ENCODE peak calls at places on chromosomes 1 and 21, in six cellular contexts. J, Z, X, U, I and O are unnamed samples. For H3K9me3, the result is how much of the 10 kb centered on the place peaks cover.

GRCh38 chr1:60923287-60924110 is 158.9 kb upstream of the NFIA start:
- DNase-seq in J (no peak), Z (no peak), X (no peak), U (peak), I (no peak), O (no peak)

GRCh38 chr21:14401217-14401616 is 18.3 kb upstream of the HSPA13 start:
- DNase-seq in J (no peak), Z (no peak), X (no peak), U (no peak), I (no peak), O (no peak)

GRCh38 chr1:11114966-11115365 is 15.3 kb upstream of the EXOSC10 start:
- DNase-seq in J (no peak), Z (no peak), X (no peak), U (no peak), I (no peak), O (no peak)

GRCh38 chr1:207892764-207893163 is 18.2 kb downstream of the CD34 start:
- DNase-seq in J (no peak), Z (no peak), X (no peak), U (no peak), I (no peak), O (no peak)

GRCh38 chr1:28326980-28327379 is 1.9 kb upstream of the MED18 start:
- DNase-seq in J (no peak), Z (no peak), X (no peak), U (peak), I (peak), O (peak)

GRCh38 chr21:25689226-25689625 is 45.5 kb downstream of the ATP5PF start:
- DNase-seq in J (no peak), Z (no peak), X (no peak), U (no peak), I (no peak), O (no peak)

GRCh38 chr1:30650038-30650958 is 73.1 kb downstream of the MATN1 start:
- DNase-seq in J (no peak), Z (no peak), X (no peak), U (no peak), I (no peak), O (no peak)

GRCh38 chr1:13818926-13819325 is 118.9 kb downstream of the PRDM2 start:
- DNase-seq in J (no peak), Z (no peak), X (peak), U (no peak), I (no peak), O (no peak)

GRCh38 chr1:176515310-176515709 is 52.3 kb downstream of the PAPPA2 start:
- DNase-seq in J (no peak), Z (no peak), X (no peak), U (peak), I (peak), O (no peak)

GRCh38 chr1:37035828-37036666 is 1.7 kb upstream of the GRIK3 start:
- DNase-seq in J (peak), Z (no peak), X (no peak), U (no peak), I (no peak), O (peak)

GRCh38 chr1:230067441-230067870 is 418 bp downstream of the GALNT2 start:
- DNase-seq in J (no peak), Z (peak), X (peak), U (no peak), I (peak), O (no peak)

GRCh38 chr1:116538527-116538926 is 32.3 kb downstream of the CD58 start:
- DNase-seq in J (no peak), Z (no peak), X (no peak), U (peak), I (peak), O (no peak)

GRCh38 chr21:35603471-35603870 is 456.9 kb downstream of the SETD4 start:
- DNase-seq in J (no peak), Z (no peak), X (no peak), U (no peak), I (no peak), O (no peak)

GRCh38 chr1:201351617-201352016 is 25.9 kb downstream of the TNNT2 start:
- DNase-seq in J (no peak), Z (no peak), X (no peak), U (no peak), I (no peak), O (no peak)

GRCh38 chr1:214378492-214378891 is 97.5 kb downstream of the SMYD2 start:
- DNase-seq in J (no peak), Z (no peak), X (no peak), U (no peak), I (no peak), O (no peak)

GRCh38 chr1:77664923-77665516 is 17.4 kb downstream of the ZZZ3 start:
- DNase-seq in J (no peak), Z (no peak), X (no peak), U (no peak), I (no peak), O (no peak)

GRCh38 chr1:215417122-215417521 is 150.0 kb upstream of the KCTD3 start:
- DNase-seq in J (no peak), Z (no peak), X (no peak), U (no peak), I (peak), O (no peak)

GRCh38 chr1:248748211-248748610 is 7.3 kb downstream of the LYPD8 start:
- DNase-seq in J (no peak), Z (no peak), X (no peak), U (no peak), I (no peak), O (no peak)
- H3K9me3 ChIP-seq in J (under half), Z (under half), X (under half), U (under half), I (under half), O (under half)

GRCh38 chr1:171467626-171468025 is 17.7 kb upstream of the PRRC2C start:
- DNase-seq in J (no peak), Z (no peak), X (no peak), U (no peak), I (no peak), O (no peak)
- H3K9me3 ChIP-seq in J (under half), Z (under half), X (under half), U (under half), I (under half), O (under half)

DNA sequence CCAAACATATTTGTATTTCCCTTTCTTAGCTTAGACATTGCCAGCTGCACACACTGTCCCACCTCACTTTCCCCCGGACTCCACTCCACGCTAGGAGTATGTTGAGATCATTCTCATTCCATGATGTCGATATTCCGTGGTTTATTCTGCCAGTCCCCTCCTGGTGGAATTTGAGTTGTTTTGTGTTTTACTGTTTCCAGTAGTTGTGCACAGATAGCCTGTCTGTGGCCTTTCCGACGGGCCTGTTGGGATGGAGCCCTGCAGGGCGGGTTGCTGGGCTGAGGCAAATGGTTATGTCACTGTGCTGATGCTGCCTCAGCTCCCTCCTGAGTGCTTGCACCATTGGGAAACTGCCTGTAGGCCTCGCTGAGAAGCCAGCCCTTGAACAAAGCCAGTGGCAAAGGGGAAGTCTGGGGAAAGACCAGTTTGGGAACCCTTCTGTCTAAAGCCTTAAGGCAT is 12.8 kb downstream of the TRAPPC10 start:
- DNase-seq in J (no peak), Z (peak), X (no peak), U (peak), I (no peak), O (no peak)
- H3K9me3 ChIP-seq in J (under half), Z (under half), X (under half), U (under half), I (under half), O (under half)

GRCh38 chr1:238745069-238745468 is 641.3 kb upstream of the CHRM3 start:
- DNase-seq in J (no peak), Z (no peak), X (no peak), U (no peak), I (no peak), O (no peak)
- H3K9me3 ChIP-seq in J (under half), Z (under half), X (under half), U (under half), I (under half), O (under half)

GRCh38 chr1:71242239-71242638 is 161.4 kb upstream of the ZRANB2 start:
- DNase-seq in J (no peak), Z (no peak), X (no peak), U (no peak), I (peak), O (no peak)
- H3K9me3 ChIP-seq in J (under half), Z (under half), X (under half), U (under half), I (under half), O (under half)

GRCh38 chr1:71304125-71304524 is 223.3 kb upstream of the ZRANB2 start:
- DNase-seq in J (no peak), Z (no peak), X (no peak), U (no peak), I (no peak), O (no peak)
- H3K9me3 ChIP-seq in J (under half), Z (under half), X (under half), U (under half), I (under half), O (under half)

DNA sequence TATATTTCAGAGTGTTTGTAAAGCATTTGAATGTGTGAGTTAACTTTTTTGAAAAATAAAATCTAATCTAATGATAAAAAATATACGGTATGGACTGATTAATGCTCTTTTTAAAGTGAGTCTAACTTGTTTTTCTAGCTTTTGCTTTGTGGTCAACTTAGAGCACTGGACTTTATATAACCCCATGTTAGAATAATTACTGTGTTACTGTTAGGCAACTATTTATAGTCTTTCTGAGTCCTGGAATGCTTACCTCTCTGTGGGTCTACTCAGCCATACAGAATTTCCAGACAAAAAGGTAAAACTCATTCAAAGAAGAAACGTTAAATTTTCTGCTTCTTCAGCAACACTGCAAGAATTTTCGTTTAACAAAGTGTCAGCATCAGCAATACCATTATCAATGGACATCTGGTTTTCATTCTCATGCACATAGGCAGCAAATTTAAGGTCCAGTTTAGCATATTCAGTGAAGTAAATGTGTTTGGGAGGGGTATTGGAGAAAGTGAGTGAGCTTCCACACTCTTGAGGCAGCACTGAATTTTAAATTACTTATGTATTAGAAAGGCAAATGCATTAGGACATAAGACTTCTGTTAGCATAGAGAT is 664.7 kb upstream of the NEGR1 start:
- DNase-seq in J (no peak), Z (no peak), X (no peak), U (no peak), I (peak), O (no peak)
- H3K9me3 ChIP-seq in J (under half), Z (under half), X (under half), U (under half), I (under half), O (under half)

GRCh38 chr1:162004441-162004950 is 19.2 kb downstream of the OLFML2B start:
- DNase-seq in J (no peak), Z (no peak), X (no peak), U (no peak), I (no peak), O (no peak)

GRCh38 chr1:162003061-162003824 is 20.4 kb downstream of the OLFML2B start:
- DNase-seq in J (no peak), Z (peak), X (no peak), U (peak), I (peak), O (no peak)

GRCh38 chr1:162006081-162006480 is 17.6 kb downstream of the OLFML2B start:
- DNase-seq in J (no peak), Z (no peak), X (no peak), U (no peak), I (no peak), O (no peak)

GRCh38 chr1:162007485-162007884 is 16.2 kb downstream of the OLFML2B start:
- DNase-seq in J (no peak), Z (no peak), X (no peak), U (no peak), I (no peak), O (no peak)

GRCh38 chr1:162003825-162004205 is 19.9 kb downstream of the OLFML2B start:
- DNase-seq in J (no peak), Z (peak), X (no peak), U (peak), I (peak), O (no peak)
- H3K9me3 ChIP-seq in J (under half), Z (under half), X (under half), U (under half), I (under half), O (under half)

GRCh38 chr1:73516458-73516857 is 681.5 kb downstream of the LRRIQ3 start:
- DNase-seq in J (no peak), Z (no peak), X (no peak), U (no peak), I (no peak), O (no peak)
- H3K9me3 ChIP-seq in J (under half), Z (under half), X (under half), U (under half), I (under half), O (under half)